ENCODE peak calls at places on chromosomes 4 and X, in seven cellular contexts. One of them, this sample, is unnamed.

GRCh38 chr4:138901177-138901576 is 114.4 kb upstream of the NOCT start:
- DNase-seq in bronchial epithelial cell: peak; percentile 35
- DNase-seq in sigmoid colon: no peak
- DNase-seq in fibroblast of lung: no peak
- DNase-seq in spleen: no peak
- DNase-seq in astrocyte of the spinal cord: no peak
- DNase-seq in GM13976: no peak
- DNase-seq in this sample: no peak

GRCh38 chr4:54746228-54746627 is 88.5 kb downstream of the KIT start:
- DNase-seq in bronchial epithelial cell: no peak
- DNase-seq in sigmoid colon: no peak
- DNase-seq in fibroblast of lung: peak; percentile 17
- DNase-seq in spleen: no peak
- DNase-seq in astrocyte of the spinal cord: peak; percentile 68
- DNase-seq in GM13976: no peak
- DNase-seq in this sample: peak; percentile 48

GRCh38 chrX:153642313-153642654 is 4.7 kb upstream of the DUSP9 start:
- DNase-seq in bronchial epithelial cell: no peak
- DNase-seq in sigmoid colon: no peak
- DNase-seq in fibroblast of lung: no peak
- DNase-seq in spleen: peak; percentile 69
- DNase-seq in astrocyte of the spinal cord: no peak
- DNase-seq in GM13976: no peak
- DNase-seq in this sample: no peak

GRCh38 chr4:142402925-142403324 is 443.2 kb downstream of the INPP4B start:
- DNase-seq in bronchial epithelial cell: peak; percentile 67
- DNase-seq in sigmoid colon: no peak
- DNase-seq in fibroblast of lung: peak; percentile 46
- DNase-seq in spleen: no peak
- DNase-seq in astrocyte of the spinal cord: no peak
- DNase-seq in GM13976: no peak
- DNase-seq in this sample: peak; percentile 27

GRCh38 chrX:110462957-110463356 is 104.3 kb downstream of the RTL9 start:
- DNase-seq in bronchial epithelial cell: no peak
- DNase-seq in sigmoid colon: no peak
- DNase-seq in fibroblast of lung: no peak
- DNase-seq in spleen: no peak
- DNase-seq in astrocyte of the spinal cord: no peak
- DNase-seq in GM13976: no peak
- DNase-seq in this sample: no peak

GRCh38 chr4:145945431-145946155 is 7.0 kb upstream of the ZNF827 start:
- DNase-seq in bronchial epithelial cell: peak; percentile 90
- DNase-seq in sigmoid colon: no peak
- DNase-seq in fibroblast of lung: no peak
- DNase-seq in spleen: no peak
- DNase-seq in astrocyte of the spinal cord: no peak
- DNase-seq in GM13976: no peak
- DNase-seq in this sample: no peak

GRCh38 chr4:7806080-7806630 is 133.5 kb downstream of the AFAP1 start:
- DNase-seq in bronchial epithelial cell: peak; percentile 38
- DNase-seq in sigmoid colon: peak; percentile 95
- DNase-seq in fibroblast of lung: peak; percentile 79
- DNase-seq in spleen: peak; percentile 70
- DNase-seq in astrocyte of the spinal cord: peak; percentile 68
- DNase-seq in GM13976: no peak
- DNase-seq in this sample: no peak

GRCh38 chr4:152585036-152585439 is 49.1 kb upstream of the FBXW7 start:
- DNase-seq in bronchial epithelial cell: no peak
- DNase-seq in sigmoid colon: no peak
- DNase-seq in fibroblast of lung: no peak
- DNase-seq in spleen: no peak
- DNase-seq in astrocyte of the spinal cord: no peak
- DNase-seq in GM13976: peak; percentile 40
- DNase-seq in this sample: no peak

GRCh38 chr4:152032722-152033131 is 271.9 kb upstream of the GATB start:
- DNase-seq in bronchial epithelial cell: peak; percentile 41
- DNase-seq in sigmoid colon: no peak
- DNase-seq in fibroblast of lung: peak; percentile 91
- DNase-seq in spleen: no peak
- DNase-seq in astrocyte of the spinal cord: peak; percentile 70
- DNase-seq in GM13976: no peak
- DNase-seq in this sample: no peak

GRCh38 chr4:168856312-168856711 is 153.7 kb downstream of the CBR4 start:
- DNase-seq in bronchial epithelial cell: no peak
- DNase-seq in sigmoid colon: no peak
- DNase-seq in fibroblast of lung: peak; percentile 96
- DNase-seq in spleen: no peak
- DNase-seq in astrocyte of the spinal cord: peak; percentile 91
- DNase-seq in GM13976: no peak
- DNase-seq in this sample: no peak

GRCh38 chrX:42778096-42778495 is at the start of gene PPP1R2C:
- DNase-seq in bronchial epithelial cell: no peak
- DNase-seq in sigmoid colon: no peak
- DNase-seq in fibroblast of lung: no peak
- DNase-seq in spleen: peak; percentile 71
- DNase-seq in astrocyte of the spinal cord: no peak
- DNase-seq in GM13976: no peak
- DNase-seq in this sample: no peak

GRCh38 chr4:56026596-56026995 is 77.9 kb downstream of the CEP135 start:
- DNase-seq in bronchial epithelial cell: peak; percentile 81
- DNase-seq in sigmoid colon: no peak
- DNase-seq in fibroblast of lung: peak; percentile 70
- DNase-seq in spleen: no peak
- DNase-seq in astrocyte of the spinal cord: peak; percentile 29
- DNase-seq in GM13976: no peak
- DNase-seq in this sample: no peak

GRCh38 chrX:40130207-40130606 is 32.4 kb upstream of the BCOR start:
- DNase-seq in bronchial epithelial cell: peak; percentile 86
- DNase-seq in sigmoid colon: no peak
- DNase-seq in fibroblast of lung: peak; percentile 85
- DNase-seq in spleen: no peak
- DNase-seq in astrocyte of the spinal cord: peak; percentile 52
- DNase-seq in GM13976: no peak
- DNase-seq in this sample: no peak

GRCh38 chr4:86670739-86671138 is 76.6 kb downstream of the PTPN13 start:
- DNase-seq in bronchial epithelial cell: peak; percentile 99
- DNase-seq in sigmoid colon: no peak
- DNase-seq in fibroblast of lung: peak; percentile 80
- DNase-seq in spleen: no peak
- DNase-seq in astrocyte of the spinal cord: peak; percentile 51
- DNase-seq in GM13976: no peak
- DNase-seq in this sample: no peak

GRCh38 chr4:79073471-79073870 is 134.2 kb upstream of the PAQR3 start:
- DNase-seq in bronchial epithelial cell: no peak
- DNase-seq in sigmoid colon: no peak
- DNase-seq in fibroblast of lung: no peak
- DNase-seq in spleen: no peak
- DNase-seq in astrocyte of the spinal cord: no peak
- DNase-seq in GM13976: no peak
- DNase-seq in this sample: no peak

GRCh38 chr4:161929966-161930365 is 233.8 kb downstream of the FSTL5 start:
- DNase-seq in bronchial epithelial cell: no peak
- DNase-seq in sigmoid colon: no peak
- DNase-seq in fibroblast of lung: peak; percentile 81
- DNase-seq in spleen: no peak
- DNase-seq in astrocyte of the spinal cord: peak; percentile 38
- DNase-seq in GM13976: no peak
- DNase-seq in this sample: no peak

GRCh38 chr4:121217385-121217784 is 53.3 kb upstream of the TNIP3 start:
- DNase-seq in bronchial epithelial cell: no peak
- DNase-seq in sigmoid colon: no peak
- DNase-seq in fibroblast of lung: peak; percentile 28
- DNase-seq in spleen: no peak
- DNase-seq in astrocyte of the spinal cord: no peak
- DNase-seq in GM13976: no peak
- DNase-seq in this sample: no peak

GRCh38 chr4:152981842-152982241 is 45.7 kb downstream of the FHDC1 start:
- DNase-seq in bronchial epithelial cell: no peak
- DNase-seq in sigmoid colon: no peak
- DNase-seq in fibroblast of lung: peak; percentile 75
- DNase-seq in spleen: no peak
- DNase-seq in astrocyte of the spinal cord: no peak
- DNase-seq in GM13976: no peak
- DNase-seq in this sample: no peak

GRCh38 chr4:128663325-128663724 is 146.2 kb upstream of the JADE1 start:
- DNase-seq in bronchial epithelial cell: no peak
- DNase-seq in sigmoid colon: no peak
- DNase-seq in fibroblast of lung: no peak
- DNase-seq in spleen: no peak
- DNase-seq in astrocyte of the spinal cord: no peak
- DNase-seq in GM13976: no peak
- DNase-seq in this sample: peak; percentile 9

GRCh38 chrX:101219840-101220191 is 230 bp downstream of the DRP2 start:
- DNase-seq in bronchial epithelial cell: no peak
- DNase-seq in sigmoid colon: no peak
- DNase-seq in fibroblast of lung: peak; percentile 72
- DNase-seq in spleen: no peak
- DNase-seq in astrocyte of the spinal cord: peak; percentile 62
- DNase-seq in GM13976: no peak
- DNase-seq in this sample: no peak

GRCh38 chr4:65337371-65337770 is 332.9 kb downstream of the EPHA5 start:
- DNase-seq in bronchial epithelial cell: no peak
- DNase-seq in sigmoid colon: no peak
- DNase-seq in fibroblast of lung: no peak
- DNase-seq in spleen: no peak
- DNase-seq in astrocyte of the spinal cord: no peak
- DNase-seq in GM13976: no peak
- DNase-seq in this sample: no peak

GRCh38 chr4:184284742-184285141 is 67.1 kb upstream of the ENPP6 start:
- DNase-seq in bronchial epithelial cell: no peak
- DNase-seq in sigmoid colon: no peak
- DNase-seq in fibroblast of lung: no peak
- DNase-seq in spleen: no peak
- DNase-seq in astrocyte of the spinal cord: no peak
- DNase-seq in GM13976: no peak
- DNase-seq in this sample: no peak

GRCh38 chr4:182880387-182881356 is 36.5 kb downstream of the DCTD start:
- DNase-seq in bronchial epithelial cell: no peak
- DNase-seq in sigmoid colon: peak; percentile 85
- DNase-seq in fibroblast of lung: peak; percentile 64
- DNase-seq in spleen: peak; percentile 69
- DNase-seq in astrocyte of the spinal cord: peak; percentile 54
- DNase-seq in GM13976: no peak
- DNase-seq in this sample: no peak

GRCh38 chr4:6343950-6344408 is 74.3 kb downstream of the WFS1 start:
- DNase-seq in bronchial epithelial cell: peak; percentile 93
- DNase-seq in sigmoid colon: no peak
- DNase-seq in fibroblast of lung: peak; percentile 82
- DNase-seq in spleen: peak; percentile 59
- DNase-seq in astrocyte of the spinal cord: peak; percentile 44
- DNase-seq in GM13976: no peak
- DNase-seq in this sample: no peak

DNA sequence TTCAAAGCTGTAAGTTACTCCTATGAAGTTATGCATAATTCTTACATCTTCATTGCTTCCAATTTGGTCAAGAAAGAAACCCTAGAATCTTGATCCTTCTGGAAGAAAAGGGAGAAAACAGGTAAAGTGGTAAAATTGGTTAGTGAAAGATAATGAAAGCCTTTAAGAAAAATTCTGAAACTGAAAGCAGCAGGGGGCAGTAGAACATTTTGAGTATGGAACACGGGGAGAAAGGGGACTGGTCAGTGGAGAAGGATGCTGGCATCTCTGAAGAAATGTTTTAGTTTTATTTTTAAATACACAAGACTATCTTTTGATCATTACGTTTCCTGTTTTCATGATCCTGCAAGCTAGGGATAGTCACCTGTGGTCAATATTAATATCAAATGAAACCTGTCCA is 54.3 kb downstream of the SLIT2 start:
- DNase-seq in bronchial epithelial cell: no peak
- DNase-seq in sigmoid colon: no peak
- DNase-seq in fibroblast of lung: no peak
- DNase-seq in spleen: no peak
- DNase-seq in astrocyte of the spinal cord: peak; percentile 32
- DNase-seq in GM13976: no peak
- DNase-seq in this sample: no peak
- TF ChIP-seq CTCF in bronchial epithelial cell: peak; percentile 21
- TF ChIP-seq CTCF in sigmoid colon: no peak
- TF ChIP-seq CTCF in fibroblast of lung: peak; percentile 48
- TF ChIP-seq CTCF in spleen: no peak
- TF ChIP-seq CTCF in astrocyte of the spinal cord: peak; percentile 30
- TF ChIP-seq CTCF in GM13976: no peak
- TF ChIP-seq CTCF in this sample: no peak

DNA sequence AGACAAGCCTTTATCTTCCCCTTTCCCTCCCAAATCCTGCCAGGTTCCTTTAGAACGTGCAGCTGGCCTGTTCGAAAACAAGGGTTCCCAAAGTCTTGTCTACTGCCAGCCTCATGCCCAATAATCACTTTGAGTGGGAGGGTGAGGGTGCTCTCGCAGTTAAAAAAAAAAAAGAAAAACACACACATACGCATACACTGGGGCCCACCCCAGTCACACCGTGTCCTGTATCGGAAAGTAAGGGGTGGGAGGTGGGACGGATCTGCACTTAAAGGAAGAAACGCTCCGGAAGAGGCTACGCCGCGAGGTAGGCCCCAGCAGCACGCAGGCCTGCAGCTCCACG is 495 bp downstream of the MAD2L1 start:
- DNase-seq in bronchial epithelial cell: peak; percentile 21
- DNase-seq in sigmoid colon: no peak
- DNase-seq in fibroblast of lung: no peak
- DNase-seq in spleen: no peak
- DNase-seq in astrocyte of the spinal cord: no peak
- DNase-seq in GM13976: no peak
- DNase-seq in this sample: peak; percentile 83
- TF ChIP-seq CTCF in bronchial epithelial cell: no peak
- TF ChIP-seq CTCF in sigmoid colon: no peak
- TF ChIP-seq CTCF in fibroblast of lung: no peak
- TF ChIP-seq CTCF in spleen: no peak
- TF ChIP-seq CTCF in astrocyte of the spinal cord: no peak
- TF ChIP-seq CTCF in GM13976: no peak
- TF ChIP-seq CTCF in this sample: no peak

DNA sequence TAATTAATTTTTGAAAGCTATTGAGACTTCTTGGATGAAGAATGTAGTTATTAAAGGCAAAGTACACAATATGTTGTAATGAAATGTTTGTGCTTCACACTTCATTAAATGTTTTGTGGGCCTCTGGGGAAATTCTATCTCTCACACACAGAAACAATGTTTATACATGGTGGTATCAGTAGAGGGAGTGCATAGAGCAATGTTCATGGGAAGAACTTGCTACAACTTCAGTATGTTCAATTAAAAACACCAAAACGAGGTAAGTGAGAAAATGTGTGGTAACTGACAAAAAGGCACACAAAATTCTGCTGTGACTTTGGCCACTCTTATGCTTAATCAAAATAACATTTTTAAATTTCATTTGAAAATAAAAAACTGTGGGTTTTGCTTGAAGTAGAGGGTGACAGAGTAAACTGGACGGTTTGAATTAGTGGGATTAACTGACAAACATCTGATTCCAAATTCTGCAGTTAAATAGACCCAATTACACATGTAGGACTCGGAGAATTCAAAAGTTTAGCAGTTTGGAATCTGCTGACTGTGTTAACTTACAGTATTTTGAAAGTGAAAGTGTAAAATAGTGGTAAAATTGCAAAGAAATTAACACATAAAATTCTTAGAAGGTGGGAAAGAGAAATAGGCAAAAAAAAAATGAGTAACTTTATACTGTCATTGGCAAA is 111.4 kb upstream of the TTC29 start:
- DNase-seq in bronchial epithelial cell: peak; percentile 40
- DNase-seq in sigmoid colon: no peak
- DNase-seq in fibroblast of lung: peak; percentile 39
- DNase-seq in spleen: no peak
- DNase-seq in astrocyte of the spinal cord: peak; percentile 56
- DNase-seq in GM13976: no peak
- DNase-seq in this sample: no peak
- TF ChIP-seq CTCF in bronchial epithelial cell: no peak
- TF ChIP-seq CTCF in sigmoid colon: no peak
- TF ChIP-seq CTCF in fibroblast of lung: peak; percentile 28
- TF ChIP-seq CTCF in spleen: no peak
- TF ChIP-seq CTCF in astrocyte of the spinal cord: peak; percentile 39
- TF ChIP-seq CTCF in GM13976: no peak
- TF ChIP-seq CTCF in this sample: no peak

GRCh38 chr4:149897784-149898183 is 82.1 kb upstream of the IQCM start:
- DNase-seq in bronchial epithelial cell: peak; percentile 52
- DNase-seq in sigmoid colon: no peak
- DNase-seq in fibroblast of lung: peak; percentile 22
- DNase-seq in spleen: no peak
- DNase-seq in astrocyte of the spinal cord: peak; percentile 44
- DNase-seq in GM13976: no peak
- DNase-seq in this sample: no peak
- TF ChIP-seq CTCF in bronchial epithelial cell: peak; percentile 26
- TF ChIP-seq CTCF in sigmoid colon: no peak
- TF ChIP-seq CTCF in fibroblast of lung: peak; percentile 21
- TF ChIP-seq CTCF in spleen: no peak
- TF ChIP-seq CTCF in astrocyte of the spinal cord: no peak
- TF ChIP-seq CTCF in GM13976: no peak
- TF ChIP-seq CTCF in this sample: peak; percentile 29